ENCODE peak calls at places on chromosomes 16 and 17, in eight cellular contexts. Y is hypothalamus, A is kidney, N is WTC11, Z is AG04450, J is T1000, B is SJSA1, C is progenitor cell of endocrine pancreas. P is an unnamed sample.

GRCh38 chr17:73309727-73310555 is 1.9 kb downstream of the CDC42EP4 start:
- DNase-seq in Y (no peak), A (no peak), N (no peak), Z (no peak), J (no peak), B (no peak), C (no peak), P (no peak)

GRCh38 chr17:16652847-16653366 is 743 bp downstream of the ZNF624 start:
- DNase-seq in Y (no peak), A (no peak), N (no peak), Z (no peak), J (no peak), B (no peak), C (no peak), P (no peak)

GRCh38 chr16:74700206-74701040 is at the start of gene MLKL:
- DNase-seq in Y (no peak), A (peak), N (peak), Z (no peak), J (no peak), B (peak), C (no peak), P (peak)

GRCh38 chr17:76199466-76199865 is 40.8 kb downstream of the RNF157 start:
- DNase-seq in Y (no peak), A (no peak), N (no peak), Z (no peak), J (no peak), B (no peak), C (no peak), P (no peak)

GRCh38 chr16:57892447-57893096 is 78.4 kb downstream of the CNGB1 start:
- DNase-seq in Y (no peak), A (no peak), N (no peak), Z (no peak), J (no peak), B (peak), C (no peak), P (no peak)

GRCh38 chr17:78399693-78400144 is 21.3 kb downstream of the PGS1 start:
- DNase-seq in Y (no peak), A (no peak), N (no peak), Z (no peak), J (no peak), B (no peak), C (no peak), P (no peak)

GRCh38 chr17:69643686-69644085 is 229.2 kb downstream of the MAP2K6 start:
- DNase-seq in Y (no peak), A (no peak), N (no peak), Z (no peak), J (no peak), B (no peak), C (no peak), P (no peak)

GRCh38 chr17:44912763-44913544 is 2.3 kb downstream of the GFAP start:
- DNase-seq in Y (no peak), A (no peak), N (no peak), Z (no peak), J (no peak), B (no peak), C (no peak), P (no peak)

GRCh38 chr16:27241658-27242057 is 26.9 kb downstream of the NSMCE1 start:
- DNase-seq in Y (no peak), A (peak), N (no peak), Z (no peak), J (no peak), B (no peak), C (no peak), P (no peak)

GRCh38 chr17:2798679-2799078 is 2.4 kb downstream of the RAP1GAP2 start:
- DNase-seq in Y (no peak), A (no peak), N (peak), Z (no peak), J (no peak), B (no peak), C (no peak), P (no peak)

GRCh38 chr17:40582328-40582901 is 17.1 kb upstream of the CCR7 start:
- DNase-seq in Y (no peak), A (peak), N (no peak), Z (no peak), J (no peak), B (no peak), C (no peak), P (no peak)

GRCh38 chr17:4175921-4176802 is 33.2 kb downstream of the CYB5D2 start:
- DNase-seq in Y (no peak), A (peak), N (no peak), Z (no peak), J (no peak), B (no peak), C (no peak), P (no peak)

GRCh38 chr17:74635418-74635817 is 11.9 kb upstream of the CD300E start:
- DNase-seq in Y (no peak), A (no peak), N (no peak), Z (no peak), J (no peak), B (no peak), C (no peak), P (no peak)

GRCh38 chr17:27569257-27569722 is 61.7 kb upstream of the LGALS9 start:
- DNase-seq in Y (peak), A (peak), N (peak), Z (no peak), J (no peak), B (no peak), C (no peak), P (peak)

GRCh38 chr17:28407130-28407973 is 1.3 kb upstream of the SLC46A1 start:
- DNase-seq in Y (no peak), A (no peak), N (peak), Z (no peak), J (no peak), B (no peak), C (no peak), P (no peak)

GRCh38 chr17:5705081-5705875 is 121.0 kb upstream of the NLRP1 start:
- DNase-seq in Y (no peak), A (no peak), N (peak), Z (no peak), J (no peak), B (peak), C (no peak), P (no peak)

GRCh38 chr16:78976212-78976611 is 624.3 kb downstream of the MAF start:
- DNase-seq in Y (no peak), A (no peak), N (no peak), Z (no peak), J (no peak), B (no peak), C (no peak), P (no peak)

GRCh38 chr16:29726845-29727379 is 18.9 kb downstream of the C16orf54 start:
- DNase-seq in Y (no peak), A (no peak), N (no peak), Z (no peak), J (no peak), B (no peak), C (no peak), P (no peak)

GRCh38 chr17:55285340-55286301 is 20.9 kb downstream of the HLF start:
- DNase-seq in Y (peak), A (peak), N (no peak), Z (no peak), J (no peak), B (no peak), C (no peak), P (no peak)

GRCh38 chr17:45296003-45296832 is 20.6 kb downstream of the MAP3K14 start:
- DNase-seq in Y (no peak), A (peak), N (no peak), Z (no peak), J (peak), B (no peak), C (no peak), P (no peak)

GRCh38 chr16:66472961-66473610 is 46.0 kb downstream of the BEAN1 start:
- DNase-seq in Y (no peak), A (no peak), N (no peak), Z (no peak), J (no peak), B (no peak), C (no peak), P (no peak)

GRCh38 chr17:17077861-17078732 is 35.8 kb downstream of the MPRIP start:
- DNase-seq in Y (no peak), A (peak), N (no peak), Z (no peak), J (no peak), B (no peak), C (no peak), P (no peak)

P was measured in GM12892.